ENCODE peak calls at places on chromosomes 5 and 9, in five cellular contexts. One of them, this sample, is unnamed.

GRCh38 chr5:131067596-131067995 is 97.5 kb downstream of the HINT1 start:
- DNase-seq in activated T-helper 1 cell treated with Interleukin-2 at 50 U/mL for 16 hours: no peak
- DNase-seq in amygdala: no peak
- DNase-seq in NB4: peak
- DNase-seq in GM12864: no peak
- DNase-seq in this sample: no peak

GRCh38 chr9:121735792-121736130 is 84.3 kb downstream of the DAB2IP start:
- DNase-seq in NB4: no peak
- DNase-seq in GM12864: no peak
- DNase-seq in activated T-helper 1 cell treated with Interleukin-2 at 50 U/mL for 16 hours: no peak
- DNase-seq in amygdala: no peak
- DNase-seq in this sample: no peak

GRCh38 chr5:177339107-177339638 is 12.3 kb downstream of the LMAN2 start:
- DNase-seq in amygdala: no peak
- DNase-seq in activated T-helper 1 cell treated with Interleukin-2 at 50 U/mL for 16 hours: no peak
- DNase-seq in GM12864: no peak
- DNase-seq in NB4: no peak
- DNase-seq in this sample: no peak

GRCh38 chr5:32597046-32597629 is 11.8 kb downstream of the SUB1 start:
- DNase-seq in activated T-helper 1 cell treated with Interleukin-2 at 50 U/mL for 16 hours: no peak
- DNase-seq in GM12864: no peak
- DNase-seq in amygdala: no peak
- DNase-seq in NB4: peak
- DNase-seq in this sample: no peak

GRCh38 chr9:110655723-110656641 is 12.6 kb upstream of the MUSK start:
- DNase-seq in amygdala: no peak
- DNase-seq in NB4: no peak
- DNase-seq in GM12864: no peak
- DNase-seq in activated T-helper 1 cell treated with Interleukin-2 at 50 U/mL for 16 hours: no peak
- DNase-seq in this sample: peak

GRCh38 chr5:178293815-178294214 is 61.2 kb upstream of the PHYKPL start:
- DNase-seq in GM12864: no peak
- DNase-seq in activated T-helper 1 cell treated with Interleukin-2 at 50 U/mL for 16 hours: no peak
- DNase-seq in amygdala: no peak
- DNase-seq in NB4: no peak
- DNase-seq in this sample: no peak

GRCh38 chr5:135120951-135121350 is 86.9 kb upstream of the PITX1 start:
- DNase-seq in amygdala: no peak
- DNase-seq in GM12864: no peak
- DNase-seq in NB4: no peak
- DNase-seq in activated T-helper 1 cell treated with Interleukin-2 at 50 U/mL for 16 hours: no peak
- DNase-seq in this sample: no peak

GRCh38 chr5:14178671-14179211 is 35.6 kb downstream of the TRIO start:
- DNase-seq in activated T-helper 1 cell treated with Interleukin-2 at 50 U/mL for 16 hours: no peak
- DNase-seq in amygdala: no peak
- DNase-seq in GM12864: no peak
- DNase-seq in NB4: no peak
- DNase-seq in this sample: no peak